ENCODE peak calls at places on chromosomes 13 and 19, in five cellular contexts. One of them, this sample, is unnamed.

GRCh38 chr13:65966991-65967451 is 1263.1 kb downstream of the PCDH9 start:
- DNase-seq in cardiac muscle cell: peak; percentile 59
- DNase-seq in effector memory CD8-positive, alpha-beta T cell: no peak
- DNase-seq in aorta: no peak
- DNase-seq in coronary artery: no peak
- DNase-seq in this sample: no peak

GRCh38 chr19:38183227-38183914 is 40.7 kb downstream of the DPF1 start:
- DNase-seq in cardiac muscle cell: peak; percentile 49
- DNase-seq in effector memory CD8-positive, alpha-beta T cell: no peak
- DNase-seq in aorta: no peak
- DNase-seq in coronary artery: no peak
- DNase-seq in this sample: no peak

GRCh38 chr13:44412341-44412935 is 38.8 kb downstream of the SERP2 start:
- DNase-seq in cardiac muscle cell: no peak
- DNase-seq in effector memory CD8-positive, alpha-beta T cell: no peak
- DNase-seq in aorta: peak; percentile 57
- DNase-seq in coronary artery: no peak
- DNase-seq in this sample: no peak

GRCh38 chr19:16206046-16206605 is 8.4 kb downstream of the AP1M1 start:
- DNase-seq in cardiac muscle cell: no peak
- DNase-seq in effector memory CD8-positive, alpha-beta T cell: no peak
- DNase-seq in aorta: peak; percentile 73
- DNase-seq in coronary artery: no peak
- DNase-seq in this sample: no peak

GRCh38 chr19:46218160-46218559 is 11.4 kb upstream of the IGFL1 start:
- DNase-seq in cardiac muscle cell: peak; percentile 59
- DNase-seq in effector memory CD8-positive, alpha-beta T cell: no peak
- DNase-seq in aorta: no peak
- DNase-seq in coronary artery: no peak
- DNase-seq in this sample: no peak

GRCh38 chr13:89486065-89486464 is 1814.9 kb downstream of the SLITRK5 start:
- DNase-seq in cardiac muscle cell: no peak
- DNase-seq in effector memory CD8-positive, alpha-beta T cell: no peak
- DNase-seq in aorta: no peak
- DNase-seq in coronary artery: no peak
- DNase-seq in this sample: no peak

GRCh38 chr13:46179576-46180368 is 2.2 kb downstream of the LCP1 start:
- DNase-seq in cardiac muscle cell: no peak
- DNase-seq in effector memory CD8-positive, alpha-beta T cell: peak; percentile 52
- DNase-seq in aorta: no peak
- DNase-seq in coronary artery: no peak
- DNase-seq in this sample: no peak

GRCh38 chr19:4233282-4233853 is 4.0 kb downstream of the EBI3 start:
- DNase-seq in cardiac muscle cell: peak; percentile 35
- DNase-seq in effector memory CD8-positive, alpha-beta T cell: peak; percentile 64
- DNase-seq in aorta: peak; percentile 81
- DNase-seq in coronary artery: no peak
- DNase-seq in this sample: peak; percentile 88

GRCh38 chr19:42234364-42234763 is 8.0 kb downstream of the GSK3A start:
- DNase-seq in cardiac muscle cell: no peak
- DNase-seq in effector memory CD8-positive, alpha-beta T cell: no peak
- DNase-seq in aorta: no peak
- DNase-seq in coronary artery: no peak
- DNase-seq in this sample: no peak

GRCh38 chr13:109979186-109979585 is 192.8 kb upstream of the IRS2 start:
- DNase-seq in cardiac muscle cell: no peak
- DNase-seq in effector memory CD8-positive, alpha-beta T cell: no peak
- DNase-seq in aorta: no peak
- DNase-seq in coronary artery: peak; percentile 24
- DNase-seq in this sample: no peak

GRCh38 chr13:95643814-95644598 is 500 bp downstream of the DZIP1 start:
- DNase-seq in cardiac muscle cell: peak; percentile 43
- DNase-seq in effector memory CD8-positive, alpha-beta T cell: no peak
- DNase-seq in aorta: peak; percentile 83
- DNase-seq in coronary artery: no peak
- DNase-seq in this sample: peak; percentile 87

GRCh38 chr13:97446448-97446847 is 12.5 kb downstream of the RAP2A start:
- DNase-seq in cardiac muscle cell: no peak
- DNase-seq in effector memory CD8-positive, alpha-beta T cell: no peak
- DNase-seq in aorta: no peak
- DNase-seq in coronary artery: no peak
- DNase-seq in this sample: no peak

GRCh38 chr13:74128171-74128767 is 5.9 kb downstream of the KLF12 start:
- DNase-seq in cardiac muscle cell: peak; percentile 55
- DNase-seq in effector memory CD8-positive, alpha-beta T cell: no peak
- DNase-seq in aorta: no peak
- DNase-seq in coronary artery: no peak
- DNase-seq in this sample: no peak

GRCh38 chr19:29489182-29489951 is 36.4 kb upstream of the VSTM2B start:
- DNase-seq in cardiac muscle cell: no peak
- DNase-seq in effector memory CD8-positive, alpha-beta T cell: no peak
- DNase-seq in aorta: peak; percentile 35
- DNase-seq in coronary artery: no peak
- DNase-seq in this sample: no peak

GRCh38 chr13:26965976-26966375 is 205.4 kb upstream of the GPR12 start:
- DNase-seq in cardiac muscle cell: peak; percentile 93
- DNase-seq in effector memory CD8-positive, alpha-beta T cell: no peak
- DNase-seq in aorta: no peak
- DNase-seq in coronary artery: no peak
- DNase-seq in this sample: no peak

GRCh38 chr13:25752957-25753540 is 298.8 kb downstream of the SHISA2 start:
- DNase-seq in cardiac muscle cell: peak; percentile 93
- DNase-seq in effector memory CD8-positive, alpha-beta T cell: no peak
- DNase-seq in aorta: peak; percentile 78
- DNase-seq in coronary artery: no peak
- DNase-seq in this sample: no peak

GRCh38 chr19:31502536-31503170 is 153.4 kb upstream of the TSHZ3 start:
- DNase-seq in cardiac muscle cell: no peak
- DNase-seq in effector memory CD8-positive, alpha-beta T cell: no peak
- DNase-seq in aorta: no peak
- DNase-seq in coronary artery: no peak
- DNase-seq in this sample: peak; percentile 69

GRCh38 chr13:33057019-33057785 is 41.0 kb downstream of the KL start:
- DNase-seq in cardiac muscle cell: peak; percentile 29
- DNase-seq in effector memory CD8-positive, alpha-beta T cell: no peak
- DNase-seq in aorta: no peak
- DNase-seq in coronary artery: no peak
- DNase-seq in this sample: no peak

GRCh38 chr13:100650321-100650720 is 24.3 kb downstream of the TMTC4 start:
- DNase-seq in cardiac muscle cell: no peak
- DNase-seq in effector memory CD8-positive, alpha-beta T cell: no peak
- DNase-seq in aorta: no peak
- DNase-seq in coronary artery: no peak
- DNase-seq in this sample: no peak

GRCh38 chr13:114019367-114019766 is 45.5 kb upstream of the C13orf46 start:
- DNase-seq in cardiac muscle cell: no peak
- DNase-seq in effector memory CD8-positive, alpha-beta T cell: peak; percentile 33
- DNase-seq in aorta: no peak
- DNase-seq in coronary artery: no peak
- DNase-seq in this sample: no peak

GRCh38 chr13:53112522-53112921 is 83.9 kb downstream of the OLFM4 start:
- DNase-seq in cardiac muscle cell: no peak
- DNase-seq in effector memory CD8-positive, alpha-beta T cell: no peak
- DNase-seq in aorta: no peak
- DNase-seq in coronary artery: no peak
- DNase-seq in this sample: no peak

GRCh38 chr13:112174476-112175110 is 107.6 kb downstream of the SOX1 start:
- DNase-seq in cardiac muscle cell: no peak
- DNase-seq in effector memory CD8-positive, alpha-beta T cell: no peak
- DNase-seq in aorta: peak; percentile 19
- DNase-seq in coronary artery: peak; percentile 26
- DNase-seq in this sample: no peak

GRCh38 chr13:27270594-27271520 is at the start of gene RASL11A:
- DNase-seq in cardiac muscle cell: peak; percentile 91
- DNase-seq in effector memory CD8-positive, alpha-beta T cell: peak; percentile 75
- DNase-seq in aorta: peak; percentile 96
- DNase-seq in coronary artery: peak; percentile 92
- DNase-seq in this sample: peak; percentile 93

GRCh38 chr19:32908641-32909190 is 39.1 kb upstream of the SLC7A9 start:
- DNase-seq in cardiac muscle cell: no peak
- DNase-seq in effector memory CD8-positive, alpha-beta T cell: no peak
- DNase-seq in aorta: no peak
- DNase-seq in coronary artery: no peak
- DNase-seq in this sample: no peak

GRCh38 chr19:934865-935422 is 9.1 kb downstream of the ARID3A start:
- DNase-seq in cardiac muscle cell: peak; percentile 90
- DNase-seq in effector memory CD8-positive, alpha-beta T cell: no peak
- DNase-seq in aorta: peak; percentile 93
- DNase-seq in coronary artery: no peak
- DNase-seq in this sample: no peak

GRCh38 chr13:109331898-109332297 is 454.5 kb downstream of the IRS2 start:
- DNase-seq in cardiac muscle cell: peak; percentile 81
- DNase-seq in effector memory CD8-positive, alpha-beta T cell: no peak
- DNase-seq in aorta: no peak
- DNase-seq in coronary artery: no peak
- DNase-seq in this sample: no peak

GRCh38 chr13:42533336-42533591 is 40.7 kb upstream of the TNFSF11 start:
- DNase-seq in cardiac muscle cell: no peak
- DNase-seq in effector memory CD8-positive, alpha-beta T cell: no peak
- DNase-seq in aorta: no peak
- DNase-seq in coronary artery: no peak
- DNase-seq in this sample: no peak

GRCh38 chr13:28958018-28958417 is 137.9 kb downstream of the MTUS2 start:
- DNase-seq in cardiac muscle cell: no peak
- DNase-seq in effector memory CD8-positive, alpha-beta T cell: no peak
- DNase-seq in aorta: no peak
- DNase-seq in coronary artery: no peak
- DNase-seq in this sample: no peak

GRCh38 chr19:47315125-47315821 is 5.6 kb downstream of the C5AR1 start:
- DNase-seq in cardiac muscle cell: peak; percentile 94
- DNase-seq in effector memory CD8-positive, alpha-beta T cell: no peak
- DNase-seq in aorta: peak; percentile 84
- DNase-seq in coronary artery: no peak
- DNase-seq in this sample: no peak

GRCh38 chr19:14580623-14581237 is 2.2 kb upstream of the CLEC17A start:
- DNase-seq in cardiac muscle cell: no peak
- DNase-seq in effector memory CD8-positive, alpha-beta T cell: no peak
- DNase-seq in aorta: no peak
- DNase-seq in coronary artery: no peak
- DNase-seq in this sample: no peak

GRCh38 chr13:80469841-80470378 is 129.0 kb upstream of the SPRY2 start:
- DNase-seq in cardiac muscle cell: peak; percentile 95
- DNase-seq in effector memory CD8-positive, alpha-beta T cell: no peak
- DNase-seq in aorta: peak; percentile 77
- DNase-seq in coronary artery: peak; percentile 93
- DNase-seq in this sample: no peak

GRCh38 chr19:29768166-29768565 is 43.6 kb upstream of the CCNE1 start:
- DNase-seq in cardiac muscle cell: no peak
- DNase-seq in effector memory CD8-positive, alpha-beta T cell: no peak
- DNase-seq in aorta: no peak
- DNase-seq in coronary artery: no peak
- DNase-seq in this sample: no peak

GRCh38 chr19:54574527-54575056 is 1.0 kb downstream of the LILRA2 start:
- DNase-seq in cardiac muscle cell: no peak
- DNase-seq in effector memory CD8-positive, alpha-beta T cell: no peak
- DNase-seq in aorta: no peak
- DNase-seq in coronary artery: no peak
- DNase-seq in this sample: no peak

GRCh38 chr13:44637581-44637980 is 61.5 kb upstream of the TSC22D1 start:
- DNase-seq in cardiac muscle cell: peak; percentile 54
- DNase-seq in effector memory CD8-positive, alpha-beta T cell: no peak
- DNase-seq in aorta: no peak
- DNase-seq in coronary artery: no peak
- DNase-seq in this sample: no peak

GRCh38 chr19:49502866-49503581 is 6.8 kb downstream of the RPS11 start:
- DNase-seq in cardiac muscle cell: peak; percentile 94
- DNase-seq in effector memory CD8-positive, alpha-beta T cell: peak; percentile 52
- DNase-seq in aorta: no peak
- DNase-seq in coronary artery: no peak
- DNase-seq in this sample: no peak

GRCh38 chr13:111312944-111313590 is 7.4 kb upstream of the TEX29 start:
- DNase-seq in cardiac muscle cell: no peak
- DNase-seq in effector memory CD8-positive, alpha-beta T cell: no peak
- DNase-seq in aorta: no peak
- DNase-seq in coronary artery: no peak
- DNase-seq in this sample: peak; percentile 63

GRCh38 chr13:71460179-71460578 is 406.8 kb downstream of the DACH1 start:
- DNase-seq in cardiac muscle cell: peak; percentile 47
- DNase-seq in effector memory CD8-positive, alpha-beta T cell: no peak
- DNase-seq in aorta: no peak
- DNase-seq in coronary artery: no peak
- DNase-seq in this sample: no peak

GRCh38 chr13:30340367-30341184 is 33.2 kb upstream of the KATNAL1 start:
- DNase-seq in cardiac muscle cell: peak; percentile 85
- DNase-seq in effector memory CD8-positive, alpha-beta T cell: no peak
- DNase-seq in aorta: peak; percentile 86
- DNase-seq in coronary artery: peak; percentile 85
- DNase-seq in this sample: peak; percentile 56

This sample was measured in osteocyte.